ENCODE peak calls at places on chromosomes 13 and 19, in seven cellular contexts. D is AG04449; F is nephron progenitor cell; U is stimulated activated CD4-positive, alpha-beta T cell treated with anti-CD3 and anti-CD28 coated beads, Interleukin-4, amount 100 ng/mL, for 48 hours; O is EH; I is HL-60; P is hepatocyte. H is an unnamed sample.

GRCh38 chr13:33003458-33004019 is 12.7 kb upstream of the KL start:
- DNase-seq in D (no peak), F (no peak), U (no peak), O (no peak), I (no peak), P (no peak), H (no peak)

GRCh38 chr13:90105276-90105675 is 1242.2 kb upstream of the MIR17HG start:
- DNase-seq in D (no peak), F (no peak), U (no peak), O (peak; percentile 3), I (no peak), P (no peak), H (peak; percentile 16)

GRCh38 chr13:98225036-98225940 is 48.2 kb upstream of the RNF113B start:
- DNase-seq in D (no peak), F (no peak), U (no peak), O (no peak), I (no peak), P (no peak), H (no peak)

GRCh38 chr19:494171-495046 is 1.9 kb upstream of the MADCAM1 start:
- DNase-seq in D (no peak), F (no peak), U (no peak), O (no peak), I (no peak), P (peak; percentile 4), H (no peak)

GRCh38 chr19:3852614-3853254 is 16.1 kb downstream of the ZFR2 start:
- DNase-seq in D (peak; percentile 17), F (no peak), U (no peak), O (peak; percentile 90), I (peak; percentile 10), P (no peak), H (peak; percentile 56)

GRCh38 chr19:10648360-10648759 is 5.8 kb upstream of the ILF3 start:
- DNase-seq in D (no peak), F (no peak), U (no peak), O (no peak), I (no peak), P (no peak), H (no peak)

GRCh38 chr13:40505196-40505595 is 161.2 kb downstream of the FOXO1 start:
- DNase-seq in D (no peak), F (no peak), U (no peak), O (peak; percentile 53), I (no peak), P (no peak), H (no peak)

GRCh38 chr19:40872209-40872608 is 9.8 kb downstream of the CYP2A7 start:
- DNase-seq in D (no peak), F (no peak), U (no peak), O (no peak), I (no peak), P (no peak), H (no peak)

GRCh38 chr19:58401825-58402433 is 6.5 kb downstream of the RNF225 start:
- DNase-seq in D (no peak), F (no peak), U (no peak), O (no peak), I (no peak), P (no peak), H (no peak)

GRCh38 chr13:78054152-78054551 is 135.5 kb upstream of the EDNRB start:
- DNase-seq in D (no peak), F (no peak), U (no peak), O (no peak), I (no peak), P (no peak), H (no peak)

GRCh38 chr19:41359741-41360140 is 4.2 kb downstream of the B9D2 start:
- DNase-seq in D (no peak), F (no peak), U (no peak), O (no peak), I (no peak), P (no peak), H (no peak)

GRCh38 chr13:29524176-29524575 is 71.3 kb downstream of the SLC7A1 start:
- DNase-seq in D (no peak), F (no peak), U (no peak), O (no peak), I (no peak), P (no peak), H (no peak)

GRCh38 chr13:101660711-101661110 is 208.2 kb downstream of the ITGBL1 start:
- DNase-seq in D (no peak), F (no peak), U (no peak), O (no peak), I (no peak), P (no peak), H (no peak)

GRCh38 chr19:53795019-53795418 is 29.1 kb downstream of the NLRP12 start:
- DNase-seq in D (no peak), F (no peak), U (no peak), O (no peak), I (no peak), P (no peak), H (no peak)

GRCh38 chr13:52125547-52125946 is 3.3 kb downstream of the NEK5 start:
- DNase-seq in D (no peak), F (no peak), U (no peak), O (no peak), I (no peak), P (no peak), H (no peak)

GRCh38 chr13:52112606-52113005 is 16.3 kb downstream of the NEK5 start:
- DNase-seq in D (no peak), F (no peak), U (no peak), O (no peak), I (no peak), P (no peak), H (no peak)

GRCh38 chr19:9149976-9150375 is 9.8 kb downstream of the ZNF317 start:
- DNase-seq in D (no peak), F (no peak), U (no peak), O (no peak), I (no peak), P (no peak), H (no peak)

GRCh38 chr19:2550431-2551171 is 74.7 kb downstream of the GADD45B start:
- DNase-seq in D (no peak), F (no peak), U (no peak), O (no peak), I (no peak), P (no peak), H (no peak)

GRCh38 chr13:34678154-34678553 is 263.9 kb upstream of the NBEA start:
- DNase-seq in D (no peak), F (no peak), U (no peak), O (peak; percentile 64), I (no peak), P (no peak), H (peak; percentile 18)

H was measured in HS-5.